ENCODE peak calls at places on chromosomes 13 and 19, in five cellular contexts. I is T-helper 17 cell; Q is activated T-cell treated with anti-CD3 and anti-CD28 coated beads, Interleukin-2, amount 50 U/mL, for 72 hours; O is right cardiac atrium; X is left lung. K is an unnamed sample.

GRCh38 chr13:113917523-113918371 is 53.9 kb upstream of the GAS6 start:
- ATAC-seq in I (no peak), Q (no peak), O (no peak), X (no peak), K (no peak)

GRCh38 chr19:58395979-58396627 is 647 bp downstream of the RNF225 start:
- ATAC-seq in I (no peak), Q (no peak), O (no peak), X (peak; percentile 3), K (no peak)

GRCh38 chr13:111974065-111974640 is 92.8 kb upstream of the SOX1 start:
- ATAC-seq in I (no peak), Q (no peak), O (no peak), X (no peak), K (no peak)

GRCh38 chr19:15769586-15769985 is 17.9 kb upstream of the OR10H5 start:
- ATAC-seq in I (no peak), Q (no peak), O (no peak), X (no peak), K (no peak)

GRCh38 chr13:29991343-29991742 is 140.9 kb upstream of the UBL3 start:
- ATAC-seq in I (no peak), Q (no peak), O (no peak), X (no peak), K (no peak)

GRCh38 chr19:57103573-57104277 is 16.1 kb upstream of the USP29 start:
- ATAC-seq in I (peak; percentile 79), Q (peak; percentile 75), O (peak; percentile 74), X (peak; percentile 86), K (peak; percentile 51)

GRCh38 chr13:102195566-102196462 is 206.0 kb downstream of the FGF14 start:
- ATAC-seq in I (no peak), Q (no peak), O (no peak), X (no peak), K (no peak)

GRCh38 chr19:10538204-10538603 is 5.5 kb upstream of the ATG4D start:
- ATAC-seq in I (no peak), Q (no peak), O (no peak), X (no peak), K (no peak)

GRCh38 chr19:3365093-3365446 is 1.3 kb upstream of the NFIC start:
- ATAC-seq in I (no peak), Q (no peak), O (no peak), X (no peak), K (no peak)

GRCh38 chr19:46371371-46371901 is 24.5 kb downstream of the PPP5C start:
- ATAC-seq in I (peak; percentile 62), Q (peak; percentile 75), O (no peak), X (no peak), K (no peak)

GRCh38 chr13:51797664-51798488 is 6.1 kb downstream of the DHRS12 start:
- ATAC-seq in I (peak; percentile 38), Q (peak; percentile 45), O (no peak), X (peak; percentile 66), K (no peak)

GRCh38 chr19:35462476-35462953 is 14.5 kb downstream of the FFAR2 start:
- ATAC-seq in I (peak; percentile 94), Q (peak; percentile 91), O (peak; percentile 55), X (peak; percentile 48), K (no peak)

GRCh38 chr19:29211562-29212416 is 1.2 kb downstream of the UQCRFS1 start:
- ATAC-seq in I (no peak), Q (no peak), O (no peak), X (no peak), K (no peak)

GRCh38 chr19:57465680-57466381 is 8.9 kb upstream of the VN1R1 start:
- ATAC-seq in I (peak; percentile 61), Q (peak; percentile 61), O (peak; percentile 44), X (peak; percentile 46), K (no peak)

GRCh38 chr13:79503473-79504017 is 22.6 kb downstream of the NDFIP2 start:
- ATAC-seq in I (no peak), Q (peak; percentile 21), O (peak; percentile 23), X (no peak), K (no peak)

GRCh38 chr13:53126803-53127202 is 98.2 kb downstream of the OLFM4 start:
- ATAC-seq in I (no peak), Q (no peak), O (peak; percentile 60), X (peak; percentile 61), K (peak; percentile 73)

GRCh38 chr13:28494537-28494860 is 429 bp downstream of the FLT1 start:
- ATAC-seq in I (no peak), Q (peak; percentile 33), O (peak; percentile 15), X (peak; percentile 19), K (peak; percentile 2)

GRCh38 chr19:53927745-53928144 is 18.7 kb downstream of the CACNG7 start:
- ATAC-seq in I (no peak), Q (no peak), O (no peak), X (peak; percentile 56), K (no peak)

GRCh38 chr19:18931316-18932162 is 9.5 kb downstream of the HOMER3 start:
- ATAC-seq in I (no peak), Q (no peak), O (peak; percentile 6), X (no peak), K (no peak)

GRCh38 chr19:4455742-4456565 is 1.6 kb downstream of the UBXN6 start:
- ATAC-seq in I (no peak), Q (no peak), O (peak; percentile 5), X (peak; percentile 28), K (peak; percentile 60)

GRCh38 chr19:16067205-16067938 is 8.9 kb upstream of the TPM4 start:
- ATAC-seq in I (no peak), Q (no peak), O (peak; percentile 73), X (peak; percentile 69), K (peak; percentile 80)

GRCh38 chr13:85728831-85729230 is 70.4 kb downstream of the SLITRK6 start:
- ATAC-seq in I (no peak), Q (no peak), O (no peak), X (no peak), K (no peak)

GRCh38 chr19:7722231-7722651 is 9.7 kb downstream of the CLEC4G start:
- ATAC-seq in I (no peak), Q (no peak), O (no peak), X (no peak), K (no peak)

GRCh38 chr19:13884726-13885591 is 8.0 kb downstream of the NANOS3 start:
- ATAC-seq in I (no peak), Q (no peak), O (no peak), X (peak; percentile 19), K (no peak)

GRCh38 chr19:34461375-34462100 is 20.0 kb upstream of the WTIP start:
- ATAC-seq in I (no peak), Q (no peak), O (peak; percentile 70), X (no peak), K (peak; percentile 41)

GRCh38 chr19:50022823-50023222 is 2.3 kb downstream of the VRK3 start:
- ATAC-seq in I (no peak), Q (no peak), O (no peak), X (no peak), K (no peak)

GRCh38 chr13:30698488-30699005 is 36.8 kb upstream of the ALOX5AP start:
- ATAC-seq in I (no peak), Q (no peak), O (no peak), X (no peak), K (no peak)

GRCh38 chr13:77509221-77509620 is 26.3 kb upstream of the SCEL start:
- ATAC-seq in I (no peak), Q (no peak), O (peak; percentile 37), X (peak; percentile 38), K (no peak)

GRCh38 chr19:48170817-48171347 is 402 bp downstream of the ZSWIM9 start:
- ATAC-seq in I (no peak), Q (no peak), O (no peak), X (no peak), K (no peak)

GRCh38 chr19:7535993-7536685 is 622 bp downstream of the PNPLA6 start:
- ATAC-seq in I (no peak), Q (no peak), O (peak; percentile 1), X (no peak), K (no peak)

GRCh38 chr13:95258619-95259194 is 42.5 kb downstream of the ABCC4 start:
- ATAC-seq in I (no peak), Q (no peak), O (no peak), X (no peak), K (no peak)

GRCh38 chr19:16886305-16886880 is 2.4 kb upstream of the F2RL3 start:
- ATAC-seq in I (no peak), Q (no peak), O (peak; percentile 88), X (peak; percentile 78), K (peak; percentile 72)

GRCh38 chr19:45901432-45901903 is 945 bp downstream of the MYPOP start:
- ATAC-seq in I (no peak), Q (peak; percentile 7), O (no peak), X (peak; percentile 2), K (no peak)

GRCh38 chr13:113402471-113403254 is 38.7 kb upstream of the GRTP1 start:
- ATAC-seq in I (no peak), Q (no peak), O (no peak), X (no peak), K (no peak)

GRCh38 chr13:27319404-27319803 is 48.8 kb downstream of the RASL11A start:
- ATAC-seq in I (no peak), Q (no peak), O (no peak), X (no peak), K (no peak)